ENCODE peak calls at places on chromosome 22, in seven cellular contexts. One of them, this sample, is unnamed.

GRCh38 chr22:21972806-21973205 is 9.8 kb downstream of the TOP3B start:
- DNase-seq in K562: no peak
- DNase-seq in T47D: no peak
- DNase-seq in HepG2: no peak
- DNase-seq in H1: no peak
- DNase-seq in SK-N-SH: no peak
- DNase-seq in GM12878: no peak
- DNase-seq in this sample: no peak

GRCh38 chr22:24059121-24059520 is 48.0 kb downstream of the CABIN1 start:
- DNase-seq in SK-N-SH: no peak
- DNase-seq in H1: no peak
- DNase-seq in GM12878: no peak
- DNase-seq in HepG2: no peak
- DNase-seq in K562: no peak
- DNase-seq in T47D: no peak
- DNase-seq in this sample: no peak

GRCh38 chr22:20464096-20464614 is 26.5 kb upstream of the SCARF2 start:
- DNase-seq in K562: no peak
- DNase-seq in HepG2: no peak
- DNase-seq in T47D: no peak
- DNase-seq in SK-N-SH: no peak
- DNase-seq in H1: no peak
- DNase-seq in GM12878: no peak
- DNase-seq in this sample: no peak

GRCh38 chr22:44201556-44202129 is 20.9 kb downstream of the PARVG start:
- DNase-seq in T47D: no peak
- DNase-seq in H1: no peak
- DNase-seq in GM12878: no peak
- DNase-seq in HepG2: no peak
- DNase-seq in K562: no peak
- DNase-seq in SK-N-SH: no peak
- DNase-seq in this sample: no peak

GRCh38 chr22:37182101-37182948 is 5.7 kb downstream of the C1QTNF6 start:
- DNase-seq in GM12878: no peak
- DNase-seq in T47D: no peak
- DNase-seq in HepG2: no peak
- DNase-seq in SK-N-SH: no peak
- DNase-seq in H1: no peak
- DNase-seq in K562: peak; percentile 25
- DNase-seq in this sample: no peak

GRCh38 chr22:19882446-19883381 is 28.0 kb upstream of the GNB1L start:
- DNase-seq in T47D: no peak
- DNase-seq in GM12878: no peak
- DNase-seq in H1: peak; percentile 43
- DNase-seq in HepG2: no peak
- DNase-seq in K562: no peak
- DNase-seq in SK-N-SH: peak; percentile 29
- DNase-seq in this sample: no peak

GRCh38 chr22:27019827-27020226 is 362.4 kb downstream of the MIAT start:
- DNase-seq in H1: no peak
- DNase-seq in SK-N-SH: no peak
- DNase-seq in HepG2: no peak
- DNase-seq in GM12878: no peak
- DNase-seq in K562: no peak
- DNase-seq in T47D: no peak
- DNase-seq in this sample: no peak

GRCh38 chr22:45009881-45010531 is at the start of gene PHF21B:
- DNase-seq in T47D: peak; percentile 33
- DNase-seq in H1: peak; percentile 91
- DNase-seq in SK-N-SH: peak; percentile 97
- DNase-seq in GM12878: no peak
- DNase-seq in K562: peak; percentile 75
- DNase-seq in HepG2: no peak
- DNase-seq in this sample: no peak

GRCh38 chr22:48491451-48491941 is 1336.2 kb downstream of the BRD1 start:
- DNase-seq in GM12878: no peak
- DNase-seq in K562: no peak
- DNase-seq in SK-N-SH: no peak
- DNase-seq in HepG2: no peak
- DNase-seq in T47D: no peak
- DNase-seq in H1: no peak
- DNase-seq in this sample: no peak

GRCh38 chr22:48490513-48491411 is 1336.9 kb downstream of the BRD1 start:
- DNase-seq in HepG2: no peak
- DNase-seq in K562: no peak
- DNase-seq in SK-N-SH: no peak
- DNase-seq in GM12878: no peak
- DNase-seq in H1: no peak
- DNase-seq in T47D: no peak
- DNase-seq in this sample: no peak

GRCh38 chr22:48488611-48489456 is 1338.8 kb downstream of the BRD1 start:
- DNase-seq in SK-N-SH: peak; percentile 54
- DNase-seq in H1: peak; percentile 79
- DNase-seq in GM12878: no peak
- DNase-seq in HepG2: no peak
- DNase-seq in K562: no peak
- DNase-seq in T47D: no peak
- DNase-seq in this sample: no peak

GRCh38 chr22:48488149-48488551 is 1339.5 kb downstream of the BRD1 start:
- DNase-seq in K562: no peak
- DNase-seq in HepG2: no peak
- DNase-seq in GM12878: no peak
- DNase-seq in SK-N-SH: peak; percentile 23
- DNase-seq in T47D: no peak
- DNase-seq in H1: no peak
- DNase-seq in this sample: no peak

DNA sequence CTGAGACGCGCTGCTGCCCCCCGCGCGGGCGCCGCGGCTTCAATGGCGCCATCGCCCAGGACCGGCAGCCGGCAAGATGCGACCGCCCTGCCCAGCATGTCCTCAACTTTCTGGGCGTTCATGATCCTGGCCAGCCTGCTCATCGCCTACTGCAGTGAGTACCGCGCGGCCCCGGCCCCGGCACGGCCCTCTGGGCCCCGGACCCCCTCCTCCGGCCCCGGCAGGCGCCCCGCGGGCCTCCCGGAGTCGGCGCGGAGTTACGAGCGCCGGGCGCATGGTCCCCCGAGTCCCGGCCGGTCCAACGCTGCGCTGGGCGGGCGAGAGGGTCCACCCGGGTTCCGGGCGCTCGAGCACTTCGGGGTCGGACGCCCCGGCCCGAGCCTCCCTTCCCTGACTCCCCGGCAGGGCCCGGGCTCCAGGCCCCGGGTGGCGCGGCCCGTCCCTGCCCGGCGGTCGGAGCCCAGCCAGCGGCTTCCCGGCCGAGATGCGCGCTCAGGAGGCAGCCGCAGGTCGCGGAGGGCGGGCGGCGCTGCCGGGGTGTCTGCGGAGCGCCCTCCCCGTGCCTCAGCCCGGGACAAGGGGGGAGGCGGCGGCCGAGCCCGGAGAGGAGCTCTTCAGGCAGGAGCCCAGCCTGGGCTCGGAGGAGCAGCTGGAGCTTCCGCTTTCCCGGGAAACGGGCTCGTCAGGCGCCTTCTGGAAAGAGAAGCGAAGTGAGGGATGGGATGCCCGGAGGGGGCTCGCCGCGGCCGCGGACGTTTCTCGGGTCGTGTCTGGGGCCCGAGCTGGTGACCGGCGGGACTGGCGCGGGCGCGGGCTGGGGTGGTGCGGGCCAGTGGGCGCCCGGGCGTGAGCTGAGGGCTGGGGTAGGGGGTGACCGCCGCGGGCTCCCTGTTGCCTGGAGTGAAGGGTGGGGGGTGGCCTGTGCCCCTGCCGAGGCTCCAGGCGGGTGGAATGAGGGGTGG is 1337.8 kb downstream of the BRD1 start:
- DNase-seq in T47D: no peak
- DNase-seq in H1: peak; percentile 62
- DNase-seq in GM12878: no peak
- DNase-seq in HepG2: no peak
- DNase-seq in K562: no peak
- DNase-seq in SK-N-SH: peak; percentile 48
- DNase-seq in this sample: no peak
- TF ChIP-seq JUND in T47D: no peak
- TF ChIP-seq JUND in H1: no peak
- TF ChIP-seq JUND in GM12878: no peak
- TF ChIP-seq JUND in HepG2: no peak
- TF ChIP-seq JUND in K562: no peak
- TF ChIP-seq JUND in SK-N-SH: no peak
- TF ChIP-seq JUND in this sample: no peak

GRCh38 chr22:35894464-35894878 is 134.2 kb downstream of the RBFOX2 start:
- DNase-seq in H1: no peak
- DNase-seq in HepG2: no peak
- DNase-seq in SK-N-SH: no peak
- DNase-seq in GM12878: no peak
- DNase-seq in K562: no peak
- DNase-seq in T47D: no peak
- DNase-seq in this sample: no peak

GRCh38 chr22:35892192-35892591 is 136.4 kb downstream of the RBFOX2 start:
- DNase-seq in GM12878: no peak
- DNase-seq in SK-N-SH: no peak
- DNase-seq in T47D: no peak
- DNase-seq in H1: no peak
- DNase-seq in K562: no peak
- DNase-seq in HepG2: no peak
- DNase-seq in this sample: no peak

GRCh38 chr22:35893698-35894097 is 134.9 kb downstream of the RBFOX2 start:
- DNase-seq in GM12878: no peak
- DNase-seq in K562: no peak
- DNase-seq in H1: no peak
- DNase-seq in HepG2: no peak
- DNase-seq in T47D: no peak
- DNase-seq in SK-N-SH: no peak
- DNase-seq in this sample: no peak

GRCh38 chr22:35896306-35896705 is 132.3 kb downstream of the RBFOX2 start:
- DNase-seq in GM12878: no peak
- DNase-seq in K562: no peak
- DNase-seq in H1: no peak
- DNase-seq in T47D: no peak
- DNase-seq in SK-N-SH: no peak
- DNase-seq in HepG2: no peak
- DNase-seq in this sample: no peak

DNA sequence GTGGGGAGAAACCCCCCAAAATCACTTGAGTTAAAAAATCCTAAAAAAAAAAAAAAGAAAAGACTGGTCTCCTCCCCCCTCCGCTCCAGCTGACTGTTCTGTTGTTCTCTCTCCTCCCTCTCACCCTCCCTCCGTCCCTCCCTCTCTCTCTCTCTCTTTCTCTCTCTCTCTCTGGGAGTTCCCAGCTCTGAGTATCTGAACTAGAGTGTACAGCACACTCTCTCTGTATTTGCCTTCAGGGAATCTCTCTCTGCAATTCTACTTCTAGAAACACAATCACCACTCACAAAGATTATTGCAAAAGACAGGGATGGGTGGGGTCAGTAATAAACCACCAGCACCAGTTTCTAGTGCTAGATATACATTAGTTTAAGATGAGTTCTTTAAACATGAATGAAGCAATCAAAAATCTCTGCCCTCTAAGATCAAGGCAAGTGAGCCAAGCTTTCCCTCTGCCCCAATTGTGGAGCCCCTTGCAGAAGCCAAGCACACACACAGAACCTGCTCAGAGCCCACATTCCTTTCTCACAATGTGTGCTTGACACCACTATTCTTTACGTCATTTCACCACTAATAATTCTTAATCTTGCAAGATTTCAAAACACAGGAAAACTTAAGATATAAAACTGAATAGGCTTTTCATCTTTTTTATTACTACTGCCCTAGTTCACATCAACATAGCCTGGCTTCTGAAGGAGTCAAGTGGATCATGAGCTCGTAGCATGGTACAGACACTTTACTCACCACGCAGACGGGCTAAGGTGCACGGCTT is 133.5 kb downstream of the RBFOX2 start:
- DNase-seq in SK-N-SH: peak; percentile 29
- DNase-seq in T47D: no peak
- DNase-seq in GM12878: no peak
- DNase-seq in H1: no peak
- DNase-seq in K562: no peak
- DNase-seq in HepG2: no peak
- DNase-seq in this sample: no peak
- TF ChIP-seq JUND in SK-N-SH: no peak
- TF ChIP-seq JUND in T47D: no peak
- TF ChIP-seq JUND in GM12878: no peak
- TF ChIP-seq JUND in H1: no peak
- TF ChIP-seq JUND in K562: no peak
- TF ChIP-seq JUND in HepG2: no peak
- TF ChIP-seq JUND in this sample: no peak

DNA sequence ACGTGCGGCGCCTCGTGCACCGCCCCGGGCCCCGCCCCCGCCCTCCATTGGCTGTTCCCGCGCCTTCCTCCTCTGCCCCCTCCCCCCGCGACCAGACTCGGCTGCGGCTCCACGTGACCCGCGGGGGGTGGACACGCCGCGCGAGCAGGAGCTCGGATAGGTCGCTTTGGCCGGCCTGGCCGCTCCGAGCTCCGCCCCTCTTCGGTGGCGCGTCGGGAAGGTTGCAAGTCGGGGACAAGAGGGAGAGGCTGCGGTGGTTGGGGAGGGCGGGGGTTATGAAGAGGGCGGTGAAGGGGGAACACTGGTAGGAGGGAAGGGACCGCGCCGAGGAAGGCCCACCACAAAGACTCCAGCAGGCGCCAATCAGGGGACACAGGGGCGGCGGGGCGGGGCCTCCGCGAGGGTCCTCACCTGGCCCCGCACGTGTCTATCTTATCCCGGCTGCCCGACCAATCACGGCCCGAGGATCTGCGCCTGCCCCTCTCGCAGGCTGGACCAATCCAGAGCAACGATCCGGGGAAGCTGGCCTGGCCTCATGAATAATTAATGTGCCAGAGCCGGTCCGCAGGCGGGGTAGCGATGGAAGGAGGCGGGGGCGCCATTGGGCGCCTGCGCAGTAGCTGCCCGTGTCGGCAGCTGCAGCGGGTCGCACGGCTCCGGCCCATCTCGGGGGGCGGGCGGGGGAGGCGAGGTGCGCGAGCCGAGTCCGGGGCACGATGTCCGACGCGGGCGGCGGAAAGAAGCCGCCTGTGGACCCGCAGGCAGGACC is at the start of gene TEF:
- DNase-seq in GM12878: peak; percentile 91
- DNase-seq in HepG2: peak; percentile 97
- DNase-seq in T47D: peak; percentile 97
- DNase-seq in H1: peak; percentile 97
- DNase-seq in SK-N-SH: peak; percentile 92
- DNase-seq in K562: peak; percentile 95
- DNase-seq in this sample: peak; percentile 95
- TF ChIP-seq JUND in GM12878: no peak
- TF ChIP-seq JUND in HepG2: no peak
- TF ChIP-seq JUND in T47D: no peak
- TF ChIP-seq JUND in H1: no peak
- TF ChIP-seq JUND in SK-N-SH: no peak
- TF ChIP-seq JUND in K562: no peak
- TF ChIP-seq JUND in this sample: no peak

GRCh38 chr22:25746012-25746373 is 4.0 kb downstream of the MYO18B start:
- DNase-seq in K562: no peak
- DNase-seq in SK-N-SH: peak; percentile 78
- DNase-seq in T47D: no peak
- DNase-seq in H1: no peak
- DNase-seq in GM12878: no peak
- DNase-seq in HepG2: no peak
- DNase-seq in this sample: no peak

GRCh38 chr22:25747245-25747944 is 5.4 kb downstream of the MYO18B start:
- DNase-seq in SK-N-SH: peak; percentile 85
- DNase-seq in H1: no peak
- DNase-seq in GM12878: no peak
- DNase-seq in T47D: no peak
- DNase-seq in HepG2: peak; percentile 35
- DNase-seq in K562: peak; percentile 76
- DNase-seq in this sample: peak; percentile 45

GRCh38 chr22:25742918-25743708 is 1.1 kb downstream of the MYO18B start:
- DNase-seq in SK-N-SH: no peak
- DNase-seq in GM12878: no peak
- DNase-seq in T47D: no peak
- DNase-seq in HepG2: no peak
- DNase-seq in K562: no peak
- DNase-seq in H1: no peak
- DNase-seq in this sample: no peak

GRCh38 chr22:25744694-25745093 is 2.7 kb downstream of the MYO18B start:
- DNase-seq in T47D: no peak
- DNase-seq in H1: no peak
- DNase-seq in K562: no peak
- DNase-seq in HepG2: no peak
- DNase-seq in SK-N-SH: no peak
- DNase-seq in GM12878: no peak
- DNase-seq in this sample: no peak

DNA sequence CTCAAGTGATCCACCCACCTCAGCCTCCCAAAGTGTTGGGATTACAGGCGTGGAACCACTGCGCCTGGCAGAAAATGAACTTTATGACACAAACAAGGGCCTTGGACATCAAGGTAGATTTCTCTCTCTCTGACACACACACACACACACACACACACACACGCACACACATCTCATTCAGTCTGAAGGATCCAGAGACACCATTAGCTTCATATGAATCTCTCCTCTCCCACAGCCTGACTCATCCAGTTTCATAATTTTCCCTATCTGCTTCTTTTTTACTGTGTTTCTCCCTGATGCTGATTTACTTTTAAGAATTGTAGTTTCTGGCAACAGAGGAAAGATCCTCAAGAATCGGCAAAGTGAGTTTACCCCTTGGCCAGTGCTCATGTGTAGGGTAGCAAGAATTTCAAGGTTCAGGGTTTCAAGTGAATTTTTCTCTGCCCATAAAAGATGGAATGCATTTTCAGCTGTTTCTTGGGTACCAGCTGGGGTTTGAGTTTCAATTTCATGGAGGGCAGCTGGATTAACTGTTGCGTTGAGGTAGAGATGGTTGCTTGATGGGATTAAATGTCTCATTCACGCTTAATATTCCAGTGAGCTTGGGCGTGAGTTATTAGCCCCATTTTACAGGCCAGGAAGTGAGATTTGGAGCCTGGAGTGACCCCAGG is 3.5 kb downstream of the MYO18B start:
- DNase-seq in SK-N-SH: no peak
- DNase-seq in T47D: no peak
- DNase-seq in K562: no peak
- DNase-seq in GM12878: no peak
- DNase-seq in HepG2: no peak
- DNase-seq in H1: no peak
- DNase-seq in this sample: no peak
- TF ChIP-seq JUND in SK-N-SH: no peak
- TF ChIP-seq JUND in T47D: no peak
- TF ChIP-seq JUND in K562: no peak
- TF ChIP-seq JUND in GM12878: no peak
- TF ChIP-seq JUND in HepG2: no peak
- TF ChIP-seq JUND in H1: no peak
- TF ChIP-seq JUND in this sample: no peak

This sample was measured in HCT116.